ENCODE peak calls at places on chromosomes 4 and X, in five cellular contexts. Z is transverse colon, B is breast epithelium, T is sigmoid colon, A is GM23338. C is an unnamed sample.

GRCh38 chrX:134144231-134144630 is 92.8 kb upstream of the CCDC160 start:
- DNase-seq in Z (no peak), B (no peak), T (no peak), A (peak; percentile 35), C (no peak)

GRCh38 chr4:60683357-60683756 is 516.8 kb upstream of the ADGRL3 start:
- DNase-seq in Z (no peak), B (no peak), T (no peak), A (no peak), C (no peak)

GRCh38 chr4:19693949-19694597 is 557.6 kb upstream of the SLIT2 start:
- DNase-seq in Z (no peak), B (no peak), T (no peak), A (peak; percentile 21), C (no peak)

GRCh38 chrX:39519566-39520301 is 578.0 kb downstream of the BCOR start:
- DNase-seq in Z (no peak), B (no peak), T (no peak), A (no peak), C (no peak)

GRCh38 chr4:6742989-6743388 is 27.0 kb downstream of the BLOC1S4 start:
- DNase-seq in Z (no peak), B (no peak), T (no peak), A (no peak), C (no peak)

GRCh38 chr4:148737071-148737470 is 294.9 kb upstream of the NR3C2 start:
- DNase-seq in Z (no peak), B (no peak), T (no peak), A (no peak), C (no peak)

GRCh38 chr4:26558166-26558895 is 25.6 kb upstream of the TBC1D19 start:
- DNase-seq in Z (no peak), B (no peak), T (no peak), A (no peak), C (no peak)

GRCh38 chr4:89712141-89712540 is 124.8 kb downstream of the SNCA start:
- DNase-seq in Z (no peak), B (no peak), T (no peak), A (no peak), C (no peak)

GRCh38 chr4:3796960-3797359 is 30.8 kb downstream of the ADRA2C start:
- DNase-seq in Z (no peak), B (no peak), T (no peak), A (no peak), C (no peak)

DNA sequence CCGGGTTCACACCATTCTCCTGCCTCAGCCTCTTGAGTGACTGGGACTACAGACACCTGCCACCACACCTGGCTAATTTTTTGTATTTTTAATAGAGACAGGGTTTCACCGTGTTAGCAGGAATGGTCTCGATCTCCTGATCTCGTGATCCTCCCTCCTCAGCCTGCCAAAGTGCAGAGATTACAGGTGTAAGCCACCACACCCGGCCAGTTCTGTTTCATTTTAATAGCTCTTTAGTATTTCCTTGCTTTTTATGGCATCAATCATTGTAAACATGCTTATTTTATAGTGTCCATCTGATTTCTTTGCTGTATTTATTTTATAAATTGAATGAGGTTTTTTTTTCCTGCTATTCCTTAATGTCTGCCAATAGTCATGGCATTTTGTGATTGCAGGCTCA is 7.6 kb upstream of the AP1AR start:
- DNase-seq in Z (peak; percentile 24), B (no peak), T (no peak), A (no peak), C (no peak)
- TF ChIP-seq POLR2AphosphoS5 in Z (no peak), B (no peak), T (no peak), A (no peak), C (no peak)

DNA sequence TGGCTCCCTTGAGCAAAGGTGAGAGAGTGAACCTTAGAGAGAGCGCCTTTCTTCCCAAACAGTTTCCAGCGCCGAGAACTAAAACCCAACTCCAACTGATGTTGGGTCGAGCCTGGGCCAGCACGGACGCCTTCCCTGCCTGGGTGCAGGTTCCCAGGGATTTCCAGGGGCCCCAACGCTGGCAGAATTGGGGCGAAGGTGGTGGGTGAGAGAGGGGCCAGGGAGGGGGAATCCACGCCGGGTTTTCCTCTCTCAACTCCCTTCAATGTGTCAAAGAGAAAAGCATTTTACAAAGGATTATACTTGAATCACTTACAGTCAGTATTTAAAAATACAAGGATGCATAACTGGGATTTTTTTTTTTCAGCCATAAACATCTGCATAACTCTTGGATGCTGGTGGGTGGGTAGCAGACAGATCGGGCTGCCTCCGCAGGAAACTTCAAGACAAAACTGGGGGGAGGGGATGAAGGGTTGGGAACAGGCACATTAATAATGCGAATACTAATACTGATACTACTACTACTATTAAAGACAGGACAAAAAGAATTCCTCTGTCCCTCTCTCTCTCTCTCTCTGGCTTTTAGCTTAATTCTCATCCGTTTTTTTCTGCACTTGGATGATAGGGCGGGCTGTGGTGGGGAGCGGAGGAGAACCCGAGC is 1.3 kb upstream of the ARX start:
- DNase-seq in Z (no peak), B (no peak), T (no peak), A (no peak), C (no peak)
- H3K4me1 ChIP-seq in Z (peaks cover 35% of the 10 kb centered on the region), B (no peaks in the 10 kb centered on the region), T (peaks cover 21% of the 10 kb centered on the region), A (peaks cover 29% of the 10 kb centered on the region), C (peaks cover 35% of the 10 kb centered on the region)

GRCh38 chr4:163331629-163332360 is 601 bp downstream of the NPY1R start:
- DNase-seq in Z (peak; percentile 13), B (no peak), T (no peak), A (peak; percentile 68), C (no peak)

GRCh38 chr4:163332526-163333405 is at the start of gene NPY1R:
- DNase-seq in Z (peak; percentile 75), B (peak; percentile 71), T (peak; percentile 77), A (peak; percentile 89), C (no peak)

GRCh38 chr4:163330828-163331628 is 1.4 kb downstream of the NPY1R start:
- DNase-seq in Z (peak; percentile 19), B (no peak), T (no peak), A (no peak), C (no peak)

GRCh38 chr4:163335384-163335783 is 3.0 kb upstream of the NPY1R start:
- DNase-seq in Z (no peak), B (no peak), T (no peak), A (no peak), C (no peak)
- TF ChIP-seq POLR2AphosphoS5 in Z (no peak), B (no peak), T (no peak), A (no peak), C (no peak)

GRCh38 chrX:107752714-107753113 is 22.9 kb downstream of the TSC22D3 start:
- DNase-seq in Z (no peak), B (no peak), T (no peak), A (no peak), C (no peak)

GRCh38 chrX:107752037-107752436 is 23.6 kb downstream of the TSC22D3 start:
- DNase-seq in Z (no peak), B (no peak), T (no peak), A (no peak), C (no peak)

GRCh38 chrX:107751127-107751526 is 24.5 kb downstream of the TSC22D3 start:
- DNase-seq in Z (no peak), B (no peak), T (no peak), A (no peak), C (no peak)

GRCh38 chrX:107748490-107748889 is 27.1 kb downstream of the TSC22D3 start:
- DNase-seq in Z (no peak), B (no peak), T (no peak), A (no peak), C (no peak)

DNA sequence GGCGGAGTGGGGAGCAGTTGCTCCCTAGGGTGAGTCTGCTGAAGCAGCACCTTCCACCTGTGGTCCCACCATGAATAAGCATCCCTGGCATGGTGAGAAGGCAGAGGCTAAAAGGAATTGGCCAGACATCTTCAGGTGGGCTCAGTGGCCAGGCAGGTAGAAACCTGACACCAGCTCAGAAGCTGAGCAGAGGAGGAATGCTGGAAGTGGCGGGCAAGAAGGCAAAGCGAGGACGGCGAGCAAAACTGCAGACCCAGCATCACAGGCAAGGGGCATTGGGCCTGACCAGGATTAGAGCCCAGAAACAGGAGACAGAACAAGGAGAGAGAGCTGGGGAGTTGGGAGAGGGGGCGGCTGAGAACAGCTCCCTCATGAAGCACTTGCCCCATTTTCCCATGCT is 25.3 kb downstream of the TSC22D3 start:
- DNase-seq in Z (no peak), B (no peak), T (no peak), A (peak; percentile 39), C (no peak)
- H3K4me1 ChIP-seq in Z (peaks cover 15% of the 10 kb centered on the region), B (no peaks in the 10 kb centered on the region), T (peaks cover 25% of the 10 kb centered on the region), A (peaks cover 13% of the 10 kb centered on the region), C (peaks cover 20% of the 10 kb centered on the region)

GRCh38 chr4:517806-518070 is 18.7 kb downstream of the PIGG start:
- DNase-seq in Z (no peak), B (no peak), T (no peak), A (no peak), C (no peak)

GRCh38 chr4:519203-519651 is 20.2 kb downstream of the PIGG start:
- DNase-seq in Z (no peak), B (no peak), T (no peak), A (no peak), C (no peak)

GRCh38 chr4:518569-519083 is 19.6 kb downstream of the PIGG start:
- DNase-seq in Z (no peak), B (no peak), T (no peak), A (peak; percentile 64), C (no peak)

GRCh38 chr4:515251-515650 is 16.2 kb downstream of the PIGG start:
- DNase-seq in Z (no peak), B (no peak), T (no peak), A (no peak), C (no peak)

GRCh38 chr4:517061-517805 is 18.2 kb downstream of the PIGG start:
- DNase-seq in Z (no peak), B (no peak), T (no peak), A (no peak), C (no peak)
- TF ChIP-seq POLR2AphosphoS5 in Z (no peak), B (no peak), T (no peak), A (no peak), C (no peak)

GRCh38 chr4:53015681-53016080 is 153.6 kb downstream of the RASL11B start:
- DNase-seq in Z (peak; percentile 24), B (no peak), T (peak; percentile 71), A (peak; percentile 74), C (no peak)

GRCh38 chr4:53014368-53014767 is 152.3 kb downstream of the RASL11B start:
- DNase-seq in Z (no peak), B (no peak), T (no peak), A (no peak), C (no peak)

GRCh38 chr4:53016099-53016498 is 154.0 kb downstream of the RASL11B start:
- DNase-seq in Z (no peak), B (no peak), T (no peak), A (no peak), C (no peak)

GRCh38 chr4:53013873-53014272 is 151.8 kb downstream of the RASL11B start:
- DNase-seq in Z (no peak), B (no peak), T (no peak), A (no peak), C (no peak)

DNA sequence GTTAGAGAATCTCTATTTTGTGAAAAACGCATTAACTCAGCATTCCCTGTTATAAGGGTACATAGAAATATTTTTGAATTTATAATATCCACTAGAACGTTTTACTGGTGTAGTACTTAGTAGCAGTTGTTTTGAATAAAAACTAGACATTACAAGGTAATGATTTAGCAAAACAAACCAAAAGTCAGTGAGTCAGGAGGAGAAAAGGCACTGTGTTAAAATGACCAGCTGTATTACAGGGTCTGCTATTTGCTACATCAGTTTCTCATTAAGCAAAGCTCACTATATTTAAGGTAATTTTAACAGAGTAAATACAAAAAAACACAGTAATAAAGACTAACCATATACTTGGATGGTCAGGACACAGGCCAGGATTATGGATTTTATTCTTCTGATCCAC is 152.8 kb downstream of the RASL11B start:
- DNase-seq in Z (no peak), B (no peak), T (no peak), A (no peak), C (no peak)
- H3K4me1 ChIP-seq in Z (peaks cover 29% of the 10 kb centered on the region), B (peaks cover 4% of the 10 kb centered on the region), T (peaks cover 49% of the 10 kb centered on the region), A (no peaks in the 10 kb centered on the region), C (peaks cover 32% of the 10 kb centered on the region)

GRCh38 chr4:74932832-74933561 is at the start of gene PARM1:
- DNase-seq in Z (peak; percentile 97), B (peak; percentile 55), T (peak; percentile 95), A (peak; percentile 96), C (peak; percentile 92)
- TF ChIP-seq POLR2AphosphoS5 in Z (peak; percentile 86), B (no peak), T (peak; percentile 70), A (peak; percentile 17), C (no peak)

C was measured in suprapubic skin.